ENCODE peak calls at places on chromosome 17, in five cellular contexts. V, D, I, O and C are unnamed samples.

GRCh38 chr17:64171041-64171440 is 41.1 kb upstream of the ERN1 start:
- DNase-seq in V (no peak), I (no peak), D (no peak), O (peak; percentile 23), C (no peak)

GRCh38 chr17:57849163-57849873 is 526 bp downstream of the MRPS23 start:
- DNase-seq in O (peak; percentile 32), V (no peak), D (no peak), I (no peak), C (no peak)

GRCh38 chr17:3935140-3935542 is 18.9 kb upstream of the P2RX1 start:
- DNase-seq in V (peak; percentile 61), O (peak; percentile 32), D (peak; percentile 93), I (no peak), C (peak; percentile 90)

GRCh38 chr17:45394001-45394912 is 38.4 kb downstream of the ARHGAP27 start:
- DNase-seq in D (no peak), I (no peak), V (no peak), O (no peak), C (no peak)

GRCh38 chr17:28725660-28726395 is at the start of gene TLCD1:
- DNase-seq in V (peak; percentile 69), I (peak; percentile 70), D (peak; percentile 85), O (peak; percentile 90), C (peak; percentile 93)

GRCh38 chr17:63120406-63120805 is 154.4 kb downstream of the TANC2 start:
- DNase-seq in I (no peak), D (no peak), O (peak; percentile 47), V (peak; percentile 54), C (no peak)

GRCh38 chr17:57567278-57567677 is 177.8 kb downstream of the CCDC182 start:
- DNase-seq in O (no peak), I (no peak), V (no peak), D (no peak), C (no peak)

GRCh38 chr17:9021158-9021984 is at the start of gene NTN1:
- DNase-seq in O (peak; percentile 62), D (peak; percentile 62), V (no peak), I (peak; percentile 35), C (peak; percentile 83)

GRCh38 chr17:74371653-74372147 is 4.4 kb downstream of the GPR142 start:
- DNase-seq in I (no peak), O (no peak), V (no peak), D (no peak), C (no peak)

GRCh38 chr17:76078859-76079576 is at the start of gene ZACN:
- DNase-seq in O (no peak), I (no peak), D (no peak), V (no peak), C (no peak)

GRCh38 chr17:3029213-3029913 is 34.0 kb downstream of the OR1D5 start:
- DNase-seq in I (no peak), O (no peak), D (no peak), V (no peak), C (no peak)

GRCh38 chr17:75762513-75763268 is 2.3 kb downstream of the GALK1 start:
- DNase-seq in I (no peak), V (no peak), O (no peak), D (no peak), C (no peak)

GRCh38 chr17:41415411-41415810 is 9.0 kb downstream of the KRT37 start:
- DNase-seq in D (no peak), O (no peak), I (no peak), V (no peak), C (no peak)

GRCh38 chr17:68291836-68292688 is 767 bp downstream of the ARSG start:
- DNase-seq in I (peak; percentile 91), D (peak; percentile 84), V (peak; percentile 78), O (peak; percentile 93), C (peak; percentile 87)

GRCh38 chr17:64343833-64344637 is 46.6 kb downstream of the PECAM1 start:
- DNase-seq in D (peak; percentile 15), I (peak; percentile 38), O (peak; percentile 88), V (peak; percentile 97), C (peak; percentile 10)

GRCh38 chr17:78043031-78043430 is 84.5 kb downstream of the TNRC6C start:
- DNase-seq in V (no peak), O (no peak), D (no peak), I (no peak), C (no peak)

GRCh38 chr17:67145406-67145805 is 99.6 kb downstream of the HELZ start:
- DNase-seq in V (no peak), I (no peak), O (no peak), D (no peak), C (no peak)

GRCh38 chr17:2057714-2058520 is 3.0 kb downstream of the HIC1 start:
- DNase-seq in I (no peak), O (no peak), D (peak; percentile 51), V (no peak), C (no peak)

GRCh38 chr17:58837699-58838098 is 82.0 kb downstream of the PPM1E start:
- DNase-seq in D (no peak), V (no peak), O (no peak), I (no peak), C (no peak)

GRCh38 chr17:45231481-45232116 is 9.9 kb downstream of the FMNL1 start:
- DNase-seq in D (peak; percentile 79), I (no peak), O (no peak), V (no peak), C (peak; percentile 68)

GRCh38 chr17:39144414-39144813 is 7.0 kb downstream of the PLXDC1 start:
- DNase-seq in D (no peak), I (no peak), O (peak; percentile 91), V (no peak), C (no peak)

GRCh38 chr17:37697331-37697730 is 47.5 kb downstream of the HNF1B start:
- DNase-seq in V (no peak), D (no peak), I (no peak), O (no peak), C (no peak)

GRCh38 chr17:56979091-56979480 is 1.2 kb downstream of the SCPEP1 start:
- DNase-seq in I (peak; percentile 33), V (no peak), D (peak; percentile 46), O (no peak), C (peak; percentile 53)

GRCh38 chr17:45013021-45013997 is 38.1 kb downstream of the DCAKD start:
- DNase-seq in D (peak; percentile 45), V (no peak), O (no peak), I (no peak), C (peak; percentile 35)

GRCh38 chr17:34254651-34255380 is at the start of gene CCL2:
- DNase-seq in V (no peak), D (peak; percentile 85), I (peak; percentile 32), O (peak; percentile 78), C (peak; percentile 73)
- H3F3A ChIP-seq in V (no peaks in the 10 kb centered on the region), D (peaks cover 5% of the 10 kb centered on the region), I (no peaks in the 10 kb centered on the region), O (peaks cover 86% of the 10 kb centered on the region), C (peaks cover 16% of the 10 kb centered on the region)

GRCh38 chr17:12865769-12866168 is 76.5 kb downstream of the ARHGAP44 start:
- DNase-seq in D (no peak), O (no peak), I (no peak), V (no peak), C (no peak)

GRCh38 chr17:12867726-12868125 is 78.4 kb downstream of the ARHGAP44 start:
- DNase-seq in O (no peak), D (no peak), I (no peak), V (no peak), C (no peak)

GRCh38 chr17:12866244-12866643 is 76.9 kb downstream of the ARHGAP44 start:
- DNase-seq in I (no peak), O (no peak), D (no peak), V (no peak), C (no peak)
- TF ChIP-seq EZH2 in I (no peak), O (no peak), D (no peak), V (no peak), C (no peak)

GRCh38 chr17:7238418-7239090 is 703 bp downstream of the PHF23 start:
- DNase-seq in I (peak; percentile 33), O (peak; percentile 56), V (no peak), D (no peak), C (peak; percentile 40)
- H3F3A ChIP-seq in I (peaks cover 53% of the 10 kb centered on the region), O (peaks cover 54% of the 10 kb centered on the region), V (peaks cover 66% of the 10 kb centered on the region), D (peaks cover 42% of the 10 kb centered on the region), C (peaks cover 73% of the 10 kb centered on the region)

DNA sequence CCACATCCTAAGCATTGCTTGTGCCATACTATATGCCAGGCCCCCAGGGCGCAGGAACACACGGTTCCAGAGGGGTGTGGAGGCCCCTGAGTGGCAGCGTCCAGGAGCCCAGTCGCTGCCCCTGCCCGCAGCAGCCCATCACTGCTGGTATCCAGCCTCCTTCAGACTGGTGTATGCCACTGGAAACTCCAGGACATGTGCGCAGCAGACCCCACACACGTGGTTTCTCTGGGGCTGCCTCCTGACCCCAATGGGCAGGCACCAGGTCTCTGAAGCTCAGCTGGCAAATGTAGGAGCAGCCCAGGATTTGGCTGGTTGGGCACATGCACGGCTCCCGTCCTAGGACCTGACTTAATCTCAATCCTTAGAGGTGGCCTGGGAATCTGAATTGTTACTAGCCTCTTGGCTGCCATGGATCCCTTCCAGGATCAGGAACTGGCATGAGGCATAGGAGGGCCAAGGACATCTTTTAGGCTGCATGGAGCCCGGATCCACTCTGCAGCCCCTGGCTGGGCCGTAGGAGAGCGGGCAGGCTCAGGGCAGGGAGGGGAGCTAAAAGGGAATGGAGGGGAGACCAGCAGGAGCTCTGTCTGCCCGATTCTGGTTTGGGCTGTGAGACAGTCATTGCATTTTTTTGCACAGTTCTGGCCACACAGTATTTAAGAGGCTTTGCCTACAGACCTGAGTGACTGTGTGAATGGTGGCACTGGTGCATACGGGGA is 62.3 kb downstream of the RAI1 start:
- DNase-seq in O (no peak), V (no peak), D (no peak), I (no peak), C (no peak)
- TF ChIP-seq EZH2 in O (no peak), V (no peak), D (no peak), I (no peak), C (no peak)

GRCh38 chr17:4944163-4944553 is 4.1 kb downstream of the RNF167 start:
- DNase-seq in I (no peak), V (no peak), O (no peak), D (peak; percentile 32), C (no peak)
- H3F3A ChIP-seq in I (peaks cover 79% of the 10 kb centered on the region), V (peaks cover 88% of the 10 kb centered on the region), O (peaks cover 60% of the 10 kb centered on the region), D (peaks cover 61% of the 10 kb centered on the region), C (peaks cover 89% of the 10 kb centered on the region)

DNA sequence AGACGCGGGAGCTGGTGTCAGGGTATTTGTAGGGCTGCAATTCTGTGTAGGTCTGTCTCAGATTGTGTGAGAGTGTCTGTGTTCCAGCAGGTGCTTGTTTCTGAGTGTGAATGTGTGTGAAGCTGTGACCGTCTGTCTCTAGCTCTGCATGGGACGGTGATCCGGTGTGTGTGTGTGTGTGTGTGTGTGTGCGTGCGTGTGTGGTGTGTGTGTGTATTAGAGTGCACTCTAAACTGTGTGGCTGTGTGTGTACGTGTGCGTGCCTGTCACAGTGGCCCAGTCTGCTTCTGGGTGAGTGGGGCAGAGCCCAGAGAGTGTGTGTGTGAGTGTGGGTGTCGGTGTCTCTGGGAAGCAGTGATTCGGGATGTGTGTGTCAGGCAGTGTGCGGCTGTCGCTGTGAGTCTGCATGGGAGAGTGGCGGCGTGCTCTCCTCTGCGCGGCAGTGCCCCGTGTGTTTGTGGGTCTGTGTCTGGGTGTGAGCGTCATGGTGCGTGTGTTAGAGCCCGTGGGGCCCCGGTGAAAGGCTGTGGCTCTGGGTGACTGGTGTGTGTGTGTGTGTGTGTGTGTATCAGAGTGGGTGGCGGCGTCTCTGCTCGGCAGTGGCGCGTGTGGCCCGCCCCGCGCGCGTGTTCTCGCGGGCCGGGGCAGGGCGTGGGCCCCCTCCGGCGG is 434 bp upstream of the WSCD1 start:
- DNase-seq in V (no peak), O (no peak), I (peak; percentile 39), D (peak; percentile 21), C (no peak)
- TF ChIP-seq EZH2 in V (no peak), O (peak; percentile 62), I (no peak), D (no peak), C (no peak)